ENCODE peak calls at places on chromosomes 5 and 9, in five cellular contexts. One of them, this sample, is unnamed.

GRCh38 chr5:168301593-168302388 is 10.3 kb downstream of the WWC1 start:
- DNase-seq in HCT116: peak
- DNase-seq in K562: no peak
- DNase-seq in HepG2: no peak
- DNase-seq in GM12878: no peak
- DNase-seq in this sample: no peak

GRCh38 chr5:72178910-72179815 is 71.9 kb downstream of the MAP1B start:
- DNase-seq in HCT116: peak
- DNase-seq in K562: no peak
- DNase-seq in HepG2: no peak
- DNase-seq in GM12878: no peak
- DNase-seq in this sample: no peak

GRCh38 chr5:56512314-56512996 is 279.3 kb upstream of the ANKRD55 start:
- DNase-seq in HCT116: no peak
- DNase-seq in K562: no peak
- DNase-seq in HepG2: no peak
- DNase-seq in GM12878: no peak
- DNase-seq in this sample: no peak

GRCh38 chr5:9456435-9457042 is 89.3 kb downstream of the SEMA5A start:
- DNase-seq in HCT116: no peak
- DNase-seq in K562: no peak
- DNase-seq in HepG2: no peak
- DNase-seq in GM12878: no peak
- DNase-seq in this sample: no peak

GRCh38 chr5:174446988-174447387 is 277.4 kb upstream of the MSX2 start:
- DNase-seq in HCT116: no peak
- DNase-seq in K562: no peak
- DNase-seq in HepG2: no peak
- DNase-seq in GM12878: no peak
- DNase-seq in this sample: no peak

GRCh38 chr5:133398646-133399081 is 213.7 kb downstream of the FSTL4 start:
- DNase-seq in HCT116: no peak
- DNase-seq in K562: no peak
- DNase-seq in HepG2: no peak
- DNase-seq in GM12878: peak
- DNase-seq in this sample: no peak

GRCh38 chr9:512555-513272 is 298.0 kb downstream of the DOCK8 start:
- DNase-seq in HCT116: no peak
- DNase-seq in K562: no peak
- DNase-seq in HepG2: no peak
- DNase-seq in GM12878: no peak
- DNase-seq in this sample: no peak

GRCh38 chr5:132202711-132203463 is 24.8 kb downstream of the P4HA2 start:
- DNase-seq in HCT116: no peak
- DNase-seq in K562: no peak
- DNase-seq in HepG2: no peak
- DNase-seq in GM12878: no peak
- DNase-seq in this sample: no peak

GRCh38 chr9:89555426-89556375 is 49.1 kb upstream of the GADD45G start:
- DNase-seq in HCT116: no peak
- DNase-seq in K562: no peak
- DNase-seq in HepG2: no peak
- DNase-seq in GM12878: peak
- DNase-seq in this sample: peak

GRCh38 chr5:73030995-73031394 is 75.2 kb downstream of the FCHO2 start:
- DNase-seq in HCT116: peak
- DNase-seq in K562: no peak
- DNase-seq in HepG2: peak
- DNase-seq in GM12878: no peak
- DNase-seq in this sample: peak

GRCh38 chr5:125683669-125684068 is 739.5 kb upstream of the GRAMD2B start:
- DNase-seq in HCT116: no peak
- DNase-seq in K562: no peak
- DNase-seq in HepG2: no peak
- DNase-seq in GM12878: no peak
- DNase-seq in this sample: no peak

GRCh38 chr5:10535237-10535530 is 28.7 kb upstream of the ANKRD33B start:
- DNase-seq in HCT116: no peak
- DNase-seq in K562: no peak
- DNase-seq in HepG2: no peak
- DNase-seq in GM12878: no peak
- DNase-seq in this sample: no peak

DNA sequence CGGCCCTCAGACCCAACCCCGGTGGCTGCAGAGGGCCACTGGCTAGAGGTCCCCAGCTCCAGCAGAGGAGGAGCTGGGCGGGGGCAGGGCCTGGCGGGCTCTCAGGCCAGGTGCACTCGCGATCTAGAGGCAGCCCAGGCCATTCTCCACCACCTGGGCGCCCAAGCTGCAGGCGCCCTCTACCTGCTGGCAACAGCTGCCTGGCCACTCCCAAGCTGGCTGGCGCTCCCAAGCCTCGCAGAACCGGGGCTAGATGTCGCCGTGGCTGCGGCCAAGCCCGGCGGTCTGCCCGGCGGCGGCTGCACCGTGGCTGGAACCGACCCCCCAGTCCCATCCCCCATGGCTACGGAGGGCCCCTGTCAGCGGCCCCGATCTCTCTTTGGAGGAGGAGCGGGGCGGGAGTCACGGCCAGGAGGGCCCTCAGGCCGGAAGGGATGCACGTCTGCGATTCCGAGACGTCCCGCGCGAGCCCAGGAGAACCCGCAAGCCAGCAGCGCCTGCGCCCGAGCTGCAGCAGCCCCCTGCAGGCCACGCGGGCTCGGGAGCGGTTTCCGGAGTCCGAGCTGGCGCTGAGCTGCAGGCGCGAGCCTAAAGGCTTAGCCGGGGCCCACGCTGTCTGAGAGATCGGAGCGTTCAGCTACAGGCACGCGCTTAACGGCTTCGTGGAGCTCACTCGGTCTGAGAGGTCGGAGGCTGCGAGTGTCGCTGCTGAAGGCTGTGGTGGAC is 44.3 kb upstream of the BICD2 start:
- DNase-seq in HCT116: peak
- DNase-seq in K562: peak
- DNase-seq in HepG2: peak
- DNase-seq in GM12878: no peak
- DNase-seq in this sample: peak
- TF ChIP-seq EZH2 in HCT116: no peak
- TF ChIP-seq EZH2 in K562: no peak
- TF ChIP-seq EZH2 in HepG2: no peak
- TF ChIP-seq EZH2 in GM12878: no peak
- TF ChIP-seq EZH2 in this sample: peak

DNA sequence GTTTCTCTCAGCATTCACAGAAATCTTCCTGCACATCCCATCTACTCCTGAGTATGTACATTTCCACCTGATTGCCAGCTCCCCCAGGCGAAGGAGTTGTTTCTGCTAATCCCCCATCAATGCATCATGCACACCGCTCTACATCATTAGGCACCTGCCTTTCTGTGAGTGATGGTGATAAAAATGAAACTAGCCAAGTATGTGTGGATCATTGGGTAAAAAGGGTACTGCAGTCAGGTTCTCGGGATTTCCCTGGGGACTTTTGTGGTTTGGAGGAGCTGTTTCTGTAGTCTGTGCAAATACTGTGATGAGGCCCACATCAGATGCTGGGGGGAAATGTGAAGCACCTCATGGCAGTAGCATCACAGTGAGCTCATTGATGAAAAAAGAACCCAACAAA is 30.4 kb downstream of the CAMK4 start:
- DNase-seq in HCT116: no peak
- DNase-seq in K562: no peak
- DNase-seq in HepG2: no peak
- DNase-seq in GM12878: peak
- DNase-seq in this sample: no peak
- TF ChIP-seq POLR2A in HCT116: no peak
- TF ChIP-seq POLR2A in K562: no peak
- TF ChIP-seq POLR2A in HepG2: no peak
- TF ChIP-seq POLR2A in GM12878: peak
- TF ChIP-seq POLR2A in this sample: no peak

GRCh38 chr5:173289372-173289771 is 38.8 kb downstream of the STC2 start:
- DNase-seq in HCT116: no peak
- DNase-seq in K562: no peak
- DNase-seq in HepG2: no peak
- DNase-seq in GM12878: no peak
- DNase-seq in this sample: no peak

GRCh38 chr5:173290477-173291131 is 37.6 kb downstream of the STC2 start:
- DNase-seq in HCT116: no peak
- DNase-seq in K562: no peak
- DNase-seq in HepG2: peak
- DNase-seq in GM12878: no peak
- DNase-seq in this sample: no peak

GRCh38 chr5:173294673-173295320 is 33.4 kb downstream of the STC2 start:
- DNase-seq in HCT116: no peak
- DNase-seq in K562: peak
- DNase-seq in HepG2: peak
- DNase-seq in GM12878: no peak
- DNase-seq in this sample: peak

GRCh38 chr5:173293817-173294672 is 34.2 kb downstream of the STC2 start:
- DNase-seq in HCT116: peak
- DNase-seq in K562: peak
- DNase-seq in HepG2: peak
- DNase-seq in GM12878: peak
- DNase-seq in this sample: peak

DNA sequence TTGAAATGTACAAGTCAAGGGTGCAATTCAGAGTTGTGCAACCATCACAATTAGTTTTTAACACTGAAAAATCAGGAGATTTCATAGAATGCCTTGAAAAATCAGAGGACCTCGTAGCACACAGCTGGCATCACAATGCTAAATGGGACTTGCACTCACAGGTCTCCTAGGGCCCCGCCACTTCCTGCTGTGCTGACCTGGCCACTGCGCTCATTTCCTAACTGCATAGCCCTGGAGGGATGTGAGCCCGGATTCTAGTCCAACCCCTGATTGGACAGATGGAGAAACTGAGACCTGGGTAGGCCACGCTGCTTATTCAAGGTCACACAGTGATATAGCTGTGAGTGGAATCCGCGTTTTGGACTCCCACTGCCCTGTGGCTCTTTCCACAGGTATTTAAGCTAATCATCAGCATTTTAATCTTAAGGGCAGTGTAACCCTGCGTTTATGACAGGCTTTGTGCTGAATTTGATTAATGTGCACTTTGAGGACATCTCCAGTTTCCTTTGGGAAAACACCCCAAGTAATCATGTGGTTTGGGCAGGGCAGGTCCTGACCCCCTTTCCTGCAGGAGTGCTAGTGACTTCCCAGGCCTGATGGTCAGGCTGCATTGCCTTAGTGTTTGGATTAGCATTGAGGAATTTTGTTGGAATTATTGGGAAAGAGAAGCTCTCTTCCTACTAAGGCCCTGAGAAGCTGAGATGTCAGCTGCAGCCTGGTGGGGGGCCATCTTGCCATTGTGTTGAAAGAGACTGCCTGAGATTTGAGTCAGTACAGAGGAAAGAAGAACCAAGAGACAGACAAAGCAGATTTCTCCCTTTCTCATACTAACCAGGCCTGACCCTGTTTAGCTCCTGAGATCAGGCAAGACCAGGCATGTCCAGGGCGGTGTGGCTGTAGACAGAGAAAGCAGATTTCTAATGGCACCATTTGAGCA is 36.2 kb downstream of the STC2 start:
- DNase-seq in HCT116: no peak
- DNase-seq in K562: no peak
- DNase-seq in HepG2: no peak
- DNase-seq in GM12878: peak
- DNase-seq in this sample: no peak
- H3K27ac ChIP-seq in HCT116: no peak
- H3K27ac ChIP-seq in K562: no peak
- H3K27ac ChIP-seq in HepG2: peak
- H3K27ac ChIP-seq in GM12878: peak
- H3K27ac ChIP-seq in this sample: peak

GRCh38 chr9:97740848-97741821 is 44.0 kb upstream of the XPA start:
- DNase-seq in HCT116: no peak
- DNase-seq in K562: peak
- DNase-seq in HepG2: no peak
- DNase-seq in GM12878: no peak
- DNase-seq in this sample: peak
- TF ChIP-seq EZH2 in HCT116: no peak
- TF ChIP-seq EZH2 in K562: no peak
- TF ChIP-seq EZH2 in HepG2: no peak
- TF ChIP-seq EZH2 in GM12878: no peak
- TF ChIP-seq EZH2 in this sample: peak

GRCh38 chr5:172575816-172576215 is 65.2 kb upstream of the NEURL1B start:
- DNase-seq in HCT116: no peak
- DNase-seq in K562: no peak
- DNase-seq in HepG2: no peak
- DNase-seq in GM12878: no peak
- DNase-seq in this sample: no peak
- TF ChIP-seq POLR2A in HCT116: no peak
- TF ChIP-seq POLR2A in K562: no peak
- TF ChIP-seq POLR2A in HepG2: no peak
- TF ChIP-seq POLR2A in GM12878: no peak
- TF ChIP-seq POLR2A in this sample: no peak

GRCh38 chr9:3511537-3511936 is 14.3 kb downstream of the RFX3 start:
- DNase-seq in HCT116: no peak
- DNase-seq in K562: peak
- DNase-seq in HepG2: peak
- DNase-seq in GM12878: no peak
- DNase-seq in this sample: no peak
- H3K27ac ChIP-seq in HCT116: no peak
- H3K27ac ChIP-seq in K562: peak
- H3K27ac ChIP-seq in HepG2: no peak
- H3K27ac ChIP-seq in GM12878: peak
- H3K27ac ChIP-seq in this sample: no peak